ENCODE peak calls at places on chromosomes 4 and X, in five cellular contexts. L is naive thymus-derived CD8-positive, alpha-beta T cell; N is ELF-1; U is PC-3; A is posterior vena cava. R is an unnamed sample.

GRCh38 chrX:39603291-39603690 is 494.5 kb downstream of the BCOR start:
- DNase-seq in L (no peak), A (no peak), U (no peak), N (no peak), R (no peak)

GRCh38 chrX:63250253-63250868 is 100.8 kb downstream of the SPIN4 start:
- DNase-seq in A (no peak), N (peak), L (peak), U (peak), R (no peak)

GRCh38 chr4:21447320-21448055 is 501.1 kb downstream of the KCNIP4 start:
- DNase-seq in L (no peak), N (no peak), U (peak), A (no peak), R (no peak)

GRCh38 chr4:154559141-154559841 is 3.5 kb upstream of the FGB start:
- DNase-seq in A (no peak), L (no peak), U (peak), N (peak), R (no peak)

GRCh38 chr4:26264109-26264508 is 56.7 kb upstream of the RBPJ start:
- DNase-seq in U (no peak), A (no peak), L (no peak), N (no peak), R (no peak)

GRCh38 chr4:169398294-169398693 is 127.5 kb upstream of the SH3RF1 start:
- DNase-seq in U (peak), N (no peak), A (no peak), L (no peak), R (no peak)

GRCh38 chr4:17846256-17846655 is 35.5 kb downstream of the NCAPG start:
- DNase-seq in N (no peak), A (no peak), U (peak), L (no peak), R (no peak)

GRCh38 chrX:74449937-74450330 is 28.6 kb downstream of the SLC16A2 start:
- DNase-seq in N (no peak), L (no peak), A (no peak), U (peak), R (no peak)

GRCh38 chr4:106584590-106584989 is 216.0 kb upstream of the GIMD1 start:
- DNase-seq in U (peak), L (no peak), N (no peak), A (no peak), R (no peak)

GRCh38 chrX:132918523-132918922 is 39.9 kb downstream of the HS6ST2 start:
- DNase-seq in N (peak), U (no peak), A (no peak), L (no peak), R (no peak)

GRCh38 chrX:38839269-38839668 is 38.0 kb downstream of the MID1IP1 start:
- DNase-seq in L (no peak), U (no peak), N (no peak), A (no peak), R (no peak)

GRCh38 chrX:154135458-154136229 is 8.4 kb upstream of the OPN1LW start:
- DNase-seq in A (no peak), N (no peak), L (peak), U (peak), R (peak)

GRCh38 chr4:159002950-159003349 is 99.9 kb upstream of the RAPGEF2 start:
- DNase-seq in N (no peak), L (no peak), A (no peak), U (no peak), R (no peak)

GRCh38 chr4:128715616-128716015 is 93.9 kb upstream of the JADE1 start:
- DNase-seq in L (no peak), N (no peak), A (no peak), U (no peak), R (no peak)

GRCh38 chr4:110485452-110485851 is 9.5 kb downstream of the ENPEP start:
- DNase-seq in L (no peak), U (no peak), A (no peak), N (no peak), R (no peak)

GRCh38 chr4:139961344-139961948 is 192.5 kb downstream of the MAML3 start:
- DNase-seq in N (no peak), A (no peak), U (no peak), L (no peak), R (no peak)

GRCh38 chr4:158208931-158209640 is 1.2 kb upstream of the TMEM144 start:
- DNase-seq in N (peak), A (no peak), U (no peak), L (no peak), R (no peak)

GRCh38 chrX:72347366-72347765 is 41.7 kb upstream of the CITED1 start:
- DNase-seq in L (no peak), U (no peak), A (no peak), N (no peak), R (peak)

R was measured in cardiac septum.